ENCODE peak calls at places on chromosomes 5 and 9, in nine cellular contexts. U is CD8-positive, alpha-beta T cell; I is NCI-H510A treated with DMSO at 0.1 percent for 48 hours; S is neural crest cell; O is posterior cingulate gyrus; Y is activated T-cell treated with anti-CD3 and anti-CD28 coated beads for 1 hour; Z is activated gamma-delta T cell; F is foreskin melanocyte; C is GM13976. M is an unnamed sample.
A peak's percentile ranks its signal among the peaks of the same experiment; 100 is the strongest.

GRCh38 chr9:76987594-76988200 is 31.8 kb upstream of the FOXB2 start:
- DNase-seq in U (no peak), I (peak; percentile 91), S (peak; percentile 8), O (peak; percentile 70), Y (no peak), Z (no peak), F (peak; percentile 56), C (peak; percentile 49), M (no peak)

GRCh38 chr9:92720807-92721535 is 43.7 kb downstream of the BICD2 start:
- DNase-seq in U (no peak), I (no peak), S (no peak), O (no peak), Y (no peak), Z (no peak), F (no peak), C (peak; percentile 61), M (no peak)

GRCh38 chr5:66337827-66338226 is 193.7 kb downstream of the SREK1 start:
- DNase-seq in U (no peak), I (no peak), S (no peak), O (no peak), Y (no peak), Z (no peak), F (no peak), C (no peak), M (no peak)

GRCh38 chr5:176870110-176870591 is 29.0 kb downstream of the HK3 start:
- DNase-seq in U (no peak), I (no peak), S (peak; percentile 68), O (no peak), Y (no peak), Z (no peak), F (peak; percentile 13), C (no peak), M (no peak)

GRCh38 chr5:126456217-126456616 is 33.0 kb downstream of the GRAMD2B start:
- DNase-seq in U (no peak), I (no peak), S (no peak), O (no peak), Y (no peak), Z (no peak), F (no peak), C (no peak), M (no peak)

GRCh38 chr5:177195307-177195952 is 61.9 kb downstream of the NSD1 start:
- DNase-seq in U (no peak), I (no peak), S (no peak), O (no peak), Y (no peak), Z (no peak), F (no peak), C (no peak), M (no peak)

GRCh38 chr5:113807384-113808053 is 294.0 kb downstream of the YTHDC2 start:
- DNase-seq in U (no peak), I (no peak), S (no peak), O (no peak), Y (no peak), Z (no peak), F (no peak), C (no peak), M (no peak)

GRCh38 chr9:136587145-136587943 is 41.5 kb upstream of the NOTCH1 start:
- DNase-seq in U (no peak), I (no peak), S (peak; percentile 57), O (peak; percentile 64), Y (no peak), Z (no peak), F (no peak), C (no peak), M (no peak)